ENCODE peak calls at places on chromosomes 12 and 14, in seven cellular contexts. H is AG04450, R is NCI-H460, K is AG08396, B is left cardiac atrium, T is Caco-2, M is IMR-90. N is an unnamed sample.
A peak's percentile ranks its signal among the peaks of the same experiment; 100 is the strongest.

GRCh38 chr14:56412453-56413434 is 166.9 kb upstream of the TMEM260 start:
- DNase-seq in H (no peak), R (no peak), K (no peak), B (no peak), T (no peak), M (no peak), N (no peak)

GRCh38 chr12:131799828-131800593 is 28.2 kb upstream of the MMP17 start:
- DNase-seq in H (no peak), R (no peak), K (no peak), B (no peak), T (no peak), M (no peak), N (no peak)

GRCh38 chr14:25132734-25133422 is 82.9 kb upstream of the STXBP6 start:
- DNase-seq in H (no peak), R (peak; percentile 68), K (peak; percentile 64), B (peak; percentile 72), T (peak; percentile 84), M (peak; percentile 55), N (no peak)

GRCh38 chr12:131831635-131832041 is 3.4 kb downstream of the MMP17 start:
- DNase-seq in H (peak; percentile 69), R (peak; percentile 41), K (peak; percentile 65), B (no peak), T (no peak), M (peak; percentile 53), N (no peak)

GRCh38 chr14:104080557-104081492 is 4.7 kb upstream of the ASPG start:
- DNase-seq in H (no peak), R (no peak), K (no peak), B (no peak), T (no peak), M (no peak), N (no peak)

GRCh38 chr14:78950654-78951053 is 780.5 kb downstream of the NRXN3 start:
- DNase-seq in H (no peak), R (no peak), K (peak; percentile 18), B (no peak), T (no peak), M (peak; percentile 76), N (no peak)

GRCh38 chr12:50162225-50162624 is 4.9 kb downstream of the CERS5 start:
- DNase-seq in H (no peak), R (no peak), K (peak; percentile 11), B (no peak), T (no peak), M (peak; percentile 61), N (no peak)

GRCh38 chr12:55717397-55718007 is 1.7 kb downstream of the BLOC1S1 start:
- DNase-seq in H (no peak), R (no peak), K (no peak), B (no peak), T (no peak), M (peak; percentile 86), N (no peak)

GRCh38 chr12:108430245-108430644 is 84.8 kb upstream of the FICD start:
- DNase-seq in H (no peak), R (no peak), K (no peak), B (no peak), T (no peak), M (peak; percentile 8), N (no peak)

GRCh38 chr14:81303258-81303935 is 82.6 kb upstream of the GTF2A1 start:
- DNase-seq in H (no peak), R (no peak), K (no peak), B (no peak), T (peak; percentile 95), M (no peak), N (no peak)

GRCh38 chr12:121190523-121191031 is 19.4 kb upstream of the P2RX4 start:
- DNase-seq in H (peak; percentile 86), R (no peak), K (peak; percentile 85), B (no peak), T (no peak), M (peak; percentile 97), N (peak; percentile 91)

GRCh38 chr12:5503774-5504173 is 71.9 kb downstream of the NTF3 start:
- DNase-seq in H (no peak), R (no peak), K (no peak), B (no peak), T (peak; percentile 78), M (no peak), N (no peak)

GRCh38 chr12:7151532-7151931 is 21.4 kb downstream of the CLSTN3 start:
- DNase-seq in H (no peak), R (no peak), K (no peak), B (no peak), T (no peak), M (no peak), N (no peak)

GRCh38 chr12:12975322-12976077 is 23.5 kb upstream of the GPRC5D start:
- DNase-seq in H (no peak), R (peak; percentile 47), K (peak; percentile 24), B (no peak), T (peak; percentile 70), M (peak; percentile 59), N (peak; percentile 57)

GRCh38 chr14:84036863-84037262 is 1493.1 kb upstream of the FLRT2 start:
- DNase-seq in H (no peak), R (peak; percentile 4), K (peak; percentile 3), B (no peak), T (no peak), M (peak; percentile 42), N (peak; percentile 17)

GRCh38 chr12:3732901-3733300 is 20.0 kb downstream of the CRACR2A start:
- DNase-seq in H (no peak), R (no peak), K (no peak), B (no peak), T (no peak), M (no peak), N (no peak)

GRCh38 chr12:23670684-23671083 is 278.8 kb downstream of the SOX5 start:
- DNase-seq in H (no peak), R (no peak), K (no peak), B (no peak), T (no peak), M (no peak), N (no peak)

GRCh38 chr12:132807295-132808222 is 21.1 kb downstream of the GOLGA3 start:
- DNase-seq in H (no peak), R (no peak), K (no peak), B (no peak), T (no peak), M (no peak), N (no peak)

GRCh38 chr14:54839681-54840080 is 62.9 kb downstream of the GCH1 start:
- DNase-seq in H (no peak), R (no peak), K (no peak), B (peak; percentile 27), T (peak; percentile 46), M (no peak), N (no peak)

GRCh38 chr14:22471545-22472121 is 117.4 kb downstream of the DAD1 start:
- DNase-seq in H (no peak), R (peak; percentile 47), K (peak; percentile 25), B (peak; percentile 61), T (peak; percentile 64), M (peak; percentile 32), N (no peak)

GRCh38 chr14:92520102-92520651 is 6.6 kb downstream of the RIN3 start:
- DNase-seq in H (no peak), R (no peak), K (no peak), B (no peak), T (no peak), M (no peak), N (no peak)

GRCh38 chr12:114625294-114625851 is 58.6 kb downstream of the TBX3 start:
- DNase-seq in H (peak; percentile 42), R (peak; percentile 28), K (peak; percentile 59), B (peak; percentile 43), T (peak; percentile 76), M (peak; percentile 72), N (no peak)

GRCh38 chr14:55038708-55039107 is 11.7 kb downstream of the SOCS4 start:
- DNase-seq in H (no peak), R (no peak), K (no peak), B (no peak), T (no peak), M (no peak), N (no peak)

GRCh38 chr12:90253674-90254181 is 545.1 kb upstream of the ATP2B1 start:
- DNase-seq in H (peak; percentile 58), R (peak; percentile 15), K (peak; percentile 53), B (peak; percentile 66), T (peak; percentile 41), M (peak; percentile 92), N (peak; percentile 87)

GRCh38 chr14:80948291-80948690 is 6.8 kb upstream of the CEP128 start:
- DNase-seq in H (no peak), R (no peak), K (no peak), B (no peak), T (no peak), M (no peak), N (no peak)

GRCh38 chr14:61178226-61179060 is 102.7 kb downstream of the TMEM30B start:
- DNase-seq in H (peak; percentile 93), R (peak; percentile 86), K (peak; percentile 80), B (no peak), T (no peak), M (peak; percentile 99), N (peak; percentile 98)

GRCh38 chr12:57476162-57476992 is 3.3 kb downstream of the ARHGAP9 start:
- DNase-seq in H (no peak), R (no peak), K (no peak), B (no peak), T (no peak), M (no peak), N (no peak)

GRCh38 chr14:54420478-54421116 is 20.6 kb downstream of the CNIH1 start:
- DNase-seq in H (no peak), R (peak; percentile 45), K (peak; percentile 57), B (no peak), T (peak; percentile 59), M (peak; percentile 58), N (no peak)

GRCh38 chr12:90953956-90954421 is 987 bp downstream of the CCER1 start:
- DNase-seq in H (no peak), R (no peak), K (no peak), B (no peak), T (no peak), M (no peak), N (no peak)

N was measured in HS-27A.